ENCODE peak calls at places on chromosome 15, in ten cellular contexts. S is IMR-90, H is endothelial cell of umbilical vein, N is breast epithelium, C is tibial nerve, G is body of pancreas, P is stomach, K is adrenal gland, T is transverse colon, R is right lobe of liver. V is an unnamed sample.

GRCh38 chr15:70316059-70316600 is 218.4 kb upstream of the TLE3 start:
- DNase-seq in S (peak; percentile 7), H (no peak), N (peak; percentile 27), C (no peak), G (no peak), P (no peak), K (no peak), T (no peak), R (no peak), V (no peak)

GRCh38 chr15:57403007-57403406 is 26.7 kb downstream of the CGNL1 start:
- DNase-seq in S (no peak), H (peak; percentile 77), N (no peak), C (no peak), G (no peak), P (no peak), K (no peak), T (no peak), R (no peak), V (no peak)

GRCh38 chr15:92817339-92817886 is 82.7 kb upstream of the CHD2 start:
- DNase-seq in S (no peak), H (no peak), N (no peak), C (no peak), G (no peak), P (no peak), K (peak; percentile 13), T (no peak), R (no peak), V (peak; percentile 51)

GRCh38 chr15:80480171-80480811 is 76.1 kb downstream of the ARNT2 start:
- DNase-seq in S (no peak), H (no peak), N (no peak), C (no peak), G (peak; percentile 32), P (no peak), K (peak; percentile 41), T (no peak), R (no peak), V (no peak)

GRCh38 chr15:64767203-64767602 is 8.2 kb downstream of the RBPMS2 start:
- DNase-seq in S (no peak), H (no peak), N (no peak), C (no peak), G (no peak), P (no peak), K (no peak), T (no peak), R (no peak), V (no peak)

GRCh38 chr15:36495464-36495863 is 84.0 kb upstream of the CDIN1 start:
- DNase-seq in S (no peak), H (no peak), N (no peak), C (no peak), G (no peak), P (no peak), K (no peak), T (no peak), R (no peak), V (no peak)

GRCh38 chr15:43469867-43470266 is 23.1 kb downstream of the TP53BP1 start:
- DNase-seq in S (peak; percentile 82), H (no peak), N (no peak), C (no peak), G (no peak), P (no peak), K (no peak), T (no peak), R (no peak), V (no peak)

GRCh38 chr15:39228889-39229288 is 352.0 kb upstream of the THBS1 start:
- DNase-seq in S (no peak), H (no peak), N (no peak), C (no peak), G (no peak), P (no peak), K (no peak), T (no peak), R (no peak), V (no peak)

GRCh38 chr15:31365032-31365654 is 38.5 kb downstream of the KLF13 start:
- DNase-seq in S (no peak), H (no peak), N (no peak), C (no peak), G (no peak), P (no peak), K (no peak), T (no peak), R (no peak), V (no peak)

GRCh38 chr15:31365655-31366127 is 39.1 kb downstream of the KLF13 start:
- DNase-seq in S (peak; percentile 72), H (no peak), N (peak; percentile 92), C (peak; percentile 90), G (peak; percentile 99), P (peak; percentile 97), K (peak; percentile 95), T (peak; percentile 96), R (peak; percentile 87), V (peak; percentile 97)

GRCh38 chr15:31367730-31368344 is 41.2 kb downstream of the KLF13 start:
- DNase-seq in S (no peak), H (no peak), N (no peak), C (no peak), G (peak; percentile 38), P (no peak), K (no peak), T (peak; percentile 56), R (no peak), V (no peak)

GRCh38 chr15:31367021-31367729 is 40.5 kb downstream of the KLF13 start:
- DNase-seq in S (no peak), H (no peak), N (no peak), C (no peak), G (peak; percentile 38), P (no peak), K (peak; percentile 38), T (no peak), R (no peak), V (no peak)

GRCh38 chr15:31366169-31366734 is 39.6 kb downstream of the KLF13 start:
- DNase-seq in S (no peak), H (no peak), N (peak; percentile 56), C (peak; percentile 54), G (peak; percentile 55), P (no peak), K (peak; percentile 42), T (peak; percentile 49), R (no peak), V (no peak)
- TF ChIP-seq CTCF in S (no peak), H (no peak), N (no peak), C (peak; percentile 24), G (no peak), P (no peak), K (no peak), T (no peak), R (peak; percentile 11), V (no peak)

DNA sequence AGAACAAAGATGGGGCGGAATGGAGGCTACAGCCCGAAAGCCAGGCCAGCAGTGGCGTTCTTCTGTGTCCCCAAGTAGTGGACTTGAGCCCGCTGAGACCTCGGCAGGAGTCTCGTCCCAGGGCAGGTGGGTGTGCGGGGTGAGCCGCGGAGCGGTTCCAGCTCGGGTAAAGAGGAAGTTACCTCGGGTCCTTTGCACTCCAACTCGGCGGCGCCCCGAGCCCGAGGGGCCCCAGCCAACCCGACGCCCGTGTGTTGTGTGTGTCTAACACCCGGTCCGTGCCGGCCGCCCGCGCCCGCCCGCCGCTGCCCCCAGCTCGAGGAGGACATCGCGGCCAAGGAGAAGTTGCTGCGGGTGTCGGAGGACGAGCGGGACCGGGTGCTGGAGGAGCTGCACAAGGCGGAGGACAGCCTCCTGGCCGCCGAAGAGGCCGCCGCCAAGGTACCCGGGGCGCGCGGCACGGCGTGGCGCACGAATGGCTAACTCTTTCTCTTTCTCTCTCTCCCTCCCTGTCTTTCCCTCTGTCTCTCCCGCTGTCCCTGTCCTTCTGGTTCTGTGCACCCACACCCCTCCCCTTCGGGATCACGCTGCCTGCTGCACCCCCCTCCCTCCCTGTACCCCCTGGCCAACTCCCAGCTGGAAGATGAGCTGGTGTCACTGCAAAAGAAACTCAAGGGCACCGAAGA is 987 bp downstream of the TPM1 start:
- DNase-seq in S (no peak), H (peak; percentile 48), N (no peak), C (no peak), G (no peak), P (no peak), K (no peak), T (no peak), R (peak; percentile 34), V (no peak)
- H3K27me3 ChIP-seq in S (no peaks in the 10 kb centered on the region), H (no peaks in the 10 kb centered on the region), N (no peaks in the 10 kb centered on the region), C (peaks cover 50% of the 10 kb centered on the region), G (no peaks in the 10 kb centered on the region), P (no peaks in the 10 kb centered on the region), K (peaks cover 13% of the 10 kb centered on the region), T (peaks cover 26% of the 10 kb centered on the region), R (no peaks in the 10 kb centered on the region), V (no peaks in the 10 kb centered on the region)

GRCh38 chr15:74611341-74611740 is 4.3 kb upstream of the CLK3 start:
- DNase-seq in S (no peak), H (no peak), N (no peak), C (no peak), G (no peak), P (no peak), K (no peak), T (no peak), R (no peak), V (no peak)
- TF ChIP-seq POLR2A in S (no peak), H (no peak), N (no peak), C (no peak), G (no peak), P (no peak), K (no peak), T (no peak), R (no peak), V (no peak)

GRCh38 chr15:31096563-31096962 is 5.0 kb downstream of the TRPM1 start:
- DNase-seq in S (no peak), H (no peak), N (no peak), C (no peak), G (no peak), P (no peak), K (no peak), T (no peak), R (no peak), V (no peak)

GRCh38 chr15:31098491-31098917 is 3.0 kb downstream of the TRPM1 start:
- DNase-seq in S (no peak), H (no peak), N (no peak), C (no peak), G (no peak), P (no peak), K (no peak), T (no peak), R (no peak), V (no peak)

GRCh38 chr15:31101262-31102048 is at the start of gene TRPM1:
- DNase-seq in S (no peak), H (no peak), N (no peak), C (no peak), G (no peak), P (no peak), K (no peak), T (no peak), R (no peak), V (no peak)

GRCh38 chr15:31100738-31101137 is 787 bp downstream of the TRPM1 start:
- DNase-seq in S (no peak), H (no peak), N (no peak), C (no peak), G (no peak), P (no peak), K (no peak), T (no peak), R (no peak), V (no peak)

DNA sequence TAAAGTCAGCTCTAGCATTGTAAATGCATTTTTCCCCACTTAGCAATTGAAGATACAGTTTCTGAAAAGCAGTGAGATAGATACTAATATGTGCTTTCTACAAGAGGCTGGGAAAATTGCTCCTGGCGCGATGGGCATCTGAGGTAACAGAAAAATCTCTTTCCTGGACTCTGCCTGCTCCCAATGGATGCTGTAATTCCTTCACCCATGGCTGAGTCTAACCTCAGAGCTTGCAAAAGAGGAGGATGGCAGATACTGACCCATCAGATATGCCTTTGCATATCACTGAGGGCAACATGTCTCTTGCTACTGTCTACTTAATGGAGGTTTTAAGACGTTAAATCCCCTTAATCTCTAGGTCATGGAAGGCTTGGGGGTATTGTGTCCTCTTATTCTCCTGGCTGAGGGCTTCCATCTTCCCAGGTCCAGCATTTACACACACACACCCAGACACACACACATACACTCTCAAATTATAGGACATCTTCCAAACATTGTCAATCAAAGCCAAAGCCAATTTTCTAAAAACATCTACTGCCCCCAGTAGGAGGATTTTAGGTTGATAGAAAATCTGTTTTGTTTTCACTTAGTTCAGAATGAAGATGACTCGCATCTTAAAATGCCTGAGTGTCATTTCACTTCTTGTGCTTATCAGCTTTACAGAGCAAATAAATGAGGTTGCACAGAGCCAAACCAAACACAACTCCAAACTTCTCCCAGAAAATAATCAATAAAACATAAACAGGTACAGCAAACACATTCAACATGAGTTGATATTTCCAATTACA is 2.4 kb downstream of the TRPM1 start:
- DNase-seq in S (no peak), H (peak; percentile 25), N (no peak), C (no peak), G (no peak), P (no peak), K (no peak), T (no peak), R (no peak), V (no peak)
- TF ChIP-seq CTCF in S (no peak), H (no peak), N (no peak), C (peak; percentile 9), G (no peak), P (peak; percentile 28), K (no peak), T (no peak), R (peak; percentile 21), V (no peak)

V was measured in Peyer's patch.